ENCODE peak calls at places on chromosomes 16 and 17, in eight cellular contexts. One of them, this sample, is unnamed.

GRCh38 chr17:29124931-29125270 is 55.3 kb downstream of the MYO18A start:
- DNase-seq in progenitor cell of endocrine pancreas: no peak
- DNase-seq in dorsolateral prefrontal cortex: peak
- DNase-seq in AG04449: no peak
- DNase-seq in PC-3: peak
- DNase-seq in fibroblast of villous mesenchyme: no peak
- DNase-seq in PC-9: peak
- DNase-seq in DND-41: no peak
- DNase-seq in this sample: no peak

GRCh38 chr17:48910370-48910769 is 2.2 kb downstream of the UBE2Z start:
- DNase-seq in progenitor cell of endocrine pancreas: no peak
- DNase-seq in dorsolateral prefrontal cortex: no peak
- DNase-seq in AG04449: no peak
- DNase-seq in PC-3: peak
- DNase-seq in fibroblast of villous mesenchyme: no peak
- DNase-seq in PC-9: no peak
- DNase-seq in DND-41: no peak
- DNase-seq in this sample: no peak

GRCh38 chr16:69779724-69780123 is 17.6 kb downstream of the WWP2 start:
- DNase-seq in progenitor cell of endocrine pancreas: no peak
- DNase-seq in dorsolateral prefrontal cortex: no peak
- DNase-seq in AG04449: no peak
- DNase-seq in PC-3: no peak
- DNase-seq in fibroblast of villous mesenchyme: no peak
- DNase-seq in PC-9: no peak
- DNase-seq in DND-41: no peak
- DNase-seq in this sample: no peak

GRCh38 chr17:12282056-12282455 is 261.4 kb downstream of the MAP2K4 start:
- DNase-seq in progenitor cell of endocrine pancreas: no peak
- DNase-seq in dorsolateral prefrontal cortex: no peak
- DNase-seq in AG04449: peak
- DNase-seq in PC-3: peak
- DNase-seq in fibroblast of villous mesenchyme: peak
- DNase-seq in PC-9: no peak
- DNase-seq in DND-41: no peak
- DNase-seq in this sample: no peak

GRCh38 chr17:7844292-7845154 is 10.3 kb upstream of the TMEM88 start:
- DNase-seq in progenitor cell of endocrine pancreas: peak
- DNase-seq in dorsolateral prefrontal cortex: peak
- DNase-seq in AG04449: no peak
- DNase-seq in PC-3: peak
- DNase-seq in fibroblast of villous mesenchyme: peak
- DNase-seq in PC-9: peak
- DNase-seq in DND-41: peak
- DNase-seq in this sample: peak

GRCh38 chr17:61411114-61411943 is 11.7 kb downstream of the TBX2 start:
- DNase-seq in progenitor cell of endocrine pancreas: peak
- DNase-seq in dorsolateral prefrontal cortex: no peak
- DNase-seq in AG04449: no peak
- DNase-seq in PC-3: peak
- DNase-seq in fibroblast of villous mesenchyme: peak
- DNase-seq in PC-9: peak
- DNase-seq in DND-41: no peak
- DNase-seq in this sample: peak

GRCh38 chr16:74652249-74652648 is 14.4 kb downstream of the RFWD3 start:
- DNase-seq in progenitor cell of endocrine pancreas: no peak
- DNase-seq in dorsolateral prefrontal cortex: no peak
- DNase-seq in AG04449: no peak
- DNase-seq in PC-3: no peak
- DNase-seq in fibroblast of villous mesenchyme: no peak
- DNase-seq in PC-9: no peak
- DNase-seq in DND-41: no peak
- DNase-seq in this sample: no peak

GRCh38 chr17:48583708-48584582 is 5.8 kb upstream of the HOXB4 start:
- DNase-seq in progenitor cell of endocrine pancreas: no peak
- DNase-seq in dorsolateral prefrontal cortex: no peak
- DNase-seq in AG04449: no peak
- DNase-seq in PC-3: no peak
- DNase-seq in fibroblast of villous mesenchyme: no peak
- DNase-seq in PC-9: no peak
- DNase-seq in DND-41: no peak
- DNase-seq in this sample: no peak

GRCh38 chr17:29712677-29713076 is 90.0 kb upstream of the CORO6 start:
- DNase-seq in progenitor cell of endocrine pancreas: no peak
- DNase-seq in dorsolateral prefrontal cortex: no peak
- DNase-seq in AG04449: no peak
- DNase-seq in PC-3: no peak
- DNase-seq in fibroblast of villous mesenchyme: no peak
- DNase-seq in PC-9: no peak
- DNase-seq in DND-41: no peak
- DNase-seq in this sample: no peak

GRCh38 chr17:81868674-81869220 is 2.4 kb downstream of the ARHGDIA start:
- DNase-seq in progenitor cell of endocrine pancreas: no peak
- DNase-seq in dorsolateral prefrontal cortex: no peak
- DNase-seq in AG04449: peak
- DNase-seq in PC-3: peak
- DNase-seq in fibroblast of villous mesenchyme: peak
- DNase-seq in PC-9: peak
- DNase-seq in DND-41: no peak
- DNase-seq in this sample: peak

GRCh38 chr17:14086189-14086588 is 16.9 kb downstream of the COX10 start:
- DNase-seq in progenitor cell of endocrine pancreas: no peak
- DNase-seq in dorsolateral prefrontal cortex: no peak
- DNase-seq in AG04449: no peak
- DNase-seq in PC-3: no peak
- DNase-seq in fibroblast of villous mesenchyme: no peak
- DNase-seq in PC-9: no peak
- DNase-seq in DND-41: no peak
- DNase-seq in this sample: no peak

GRCh38 chr16:31430380-31431052 is 2.4 kb upstream of the COX6A2 start:
- DNase-seq in progenitor cell of endocrine pancreas: no peak
- DNase-seq in dorsolateral prefrontal cortex: no peak
- DNase-seq in AG04449: no peak
- DNase-seq in PC-3: no peak
- DNase-seq in fibroblast of villous mesenchyme: no peak
- DNase-seq in PC-9: no peak
- DNase-seq in DND-41: no peak
- DNase-seq in this sample: peak

GRCh38 chr16:87178977-87179376 is 138.2 kb downstream of the C16orf95 start:
- DNase-seq in progenitor cell of endocrine pancreas: no peak
- DNase-seq in dorsolateral prefrontal cortex: no peak
- DNase-seq in AG04449: no peak
- DNase-seq in PC-3: peak
- DNase-seq in fibroblast of villous mesenchyme: peak
- DNase-seq in PC-9: no peak
- DNase-seq in DND-41: no peak
- DNase-seq in this sample: no peak

DNA sequence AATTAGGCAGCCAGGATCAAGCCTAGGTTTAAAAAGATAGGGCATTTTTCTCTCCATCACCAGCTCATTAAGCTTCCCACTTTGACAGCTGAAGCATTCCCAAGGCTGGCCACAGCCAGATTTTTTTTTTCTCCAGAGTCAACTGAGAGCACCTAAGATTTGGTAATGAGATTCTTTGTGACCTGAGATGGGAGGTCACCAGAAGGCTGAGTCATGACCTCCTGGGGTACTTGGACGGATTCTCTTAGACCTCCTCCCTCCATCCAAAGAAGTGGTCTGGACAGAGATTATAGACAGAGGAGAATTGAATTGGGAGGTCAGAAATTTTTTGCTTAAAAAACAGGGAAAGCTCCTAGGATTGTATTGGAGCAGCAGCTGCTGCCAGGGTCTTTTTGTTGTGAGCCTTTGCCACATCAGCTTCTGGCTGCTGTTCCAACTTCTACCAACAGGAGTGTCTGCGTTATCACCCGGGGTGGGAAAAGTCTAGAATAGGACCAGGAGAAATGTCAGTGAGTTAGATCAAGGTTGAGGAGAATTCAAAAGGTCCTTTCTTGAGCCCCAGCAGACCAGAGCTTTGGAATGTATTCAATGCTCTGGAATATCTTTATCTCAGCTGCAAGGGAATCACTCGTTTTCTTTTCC is 221.2 kb upstream of the N4BP1 start:
- DNase-seq in progenitor cell of endocrine pancreas: no peak
- DNase-seq in dorsolateral prefrontal cortex: no peak
- DNase-seq in AG04449: no peak
- DNase-seq in PC-3: peak
- DNase-seq in fibroblast of villous mesenchyme: no peak
- DNase-seq in PC-9: no peak
- DNase-seq in DND-41: no peak
- DNase-seq in this sample: no peak
- TF ChIP-seq CTCF in progenitor cell of endocrine pancreas: peak
- TF ChIP-seq CTCF in dorsolateral prefrontal cortex: peak
- TF ChIP-seq CTCF in AG04449: no peak
- TF ChIP-seq CTCF in PC-3: peak
- TF ChIP-seq CTCF in fibroblast of villous mesenchyme: no peak
- TF ChIP-seq CTCF in PC-9: peak
- TF ChIP-seq CTCF in DND-41: peak
- TF ChIP-seq CTCF in this sample: peak

GRCh38 chr16:49458221-49458620 is 84.6 kb downstream of the C16orf78 start:
- DNase-seq in progenitor cell of endocrine pancreas: no peak
- DNase-seq in dorsolateral prefrontal cortex: no peak
- DNase-seq in AG04449: no peak
- DNase-seq in PC-3: no peak
- DNase-seq in fibroblast of villous mesenchyme: no peak
- DNase-seq in PC-9: no peak
- DNase-seq in DND-41: peak
- DNase-seq in this sample: no peak

GRCh38 chr16:49457196-49457595 is 83.6 kb downstream of the C16orf78 start:
- DNase-seq in progenitor cell of endocrine pancreas: no peak
- DNase-seq in dorsolateral prefrontal cortex: no peak
- DNase-seq in AG04449: no peak
- DNase-seq in PC-3: no peak
- DNase-seq in fibroblast of villous mesenchyme: no peak
- DNase-seq in PC-9: no peak
- DNase-seq in DND-41: peak
- DNase-seq in this sample: no peak

GRCh38 chr16:49455181-49455990 is 81.8 kb downstream of the C16orf78 start:
- DNase-seq in progenitor cell of endocrine pancreas: no peak
- DNase-seq in dorsolateral prefrontal cortex: no peak
- DNase-seq in AG04449: no peak
- DNase-seq in PC-3: no peak
- DNase-seq in fibroblast of villous mesenchyme: no peak
- DNase-seq in PC-9: no peak
- DNase-seq in DND-41: peak
- DNase-seq in this sample: no peak

GRCh38 chr16:49455991-49456745 is 82.6 kb downstream of the C16orf78 start:
- DNase-seq in progenitor cell of endocrine pancreas: no peak
- DNase-seq in dorsolateral prefrontal cortex: no peak
- DNase-seq in AG04449: no peak
- DNase-seq in PC-3: no peak
- DNase-seq in fibroblast of villous mesenchyme: no peak
- DNase-seq in PC-9: no peak
- DNase-seq in DND-41: peak
- DNase-seq in this sample: no peak

DNA sequence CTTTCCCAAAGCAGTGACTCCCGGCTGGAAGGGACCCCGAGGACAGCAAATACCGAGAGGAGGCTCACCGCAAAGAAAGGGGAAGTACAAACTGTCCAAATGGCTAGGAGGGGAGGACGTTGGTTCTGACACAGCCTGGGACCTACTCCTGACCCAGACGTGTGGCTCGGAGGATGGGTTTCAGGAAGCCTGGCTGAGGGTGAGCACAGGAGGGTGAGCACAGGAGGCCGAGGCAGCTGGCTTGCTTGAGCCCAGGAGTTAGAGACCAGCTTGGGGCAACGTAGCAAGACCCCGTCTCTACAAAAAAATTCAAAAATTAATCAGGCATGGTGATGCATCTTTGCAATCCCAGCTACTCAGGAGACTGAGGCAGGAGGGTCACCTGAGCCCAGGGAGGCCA is 83.2 kb downstream of the C16orf78 start:
- DNase-seq in progenitor cell of endocrine pancreas: no peak
- DNase-seq in dorsolateral prefrontal cortex: no peak
- DNase-seq in AG04449: no peak
- DNase-seq in PC-3: no peak
- DNase-seq in fibroblast of villous mesenchyme: no peak
- DNase-seq in PC-9: no peak
- DNase-seq in DND-41: peak
- DNase-seq in this sample: no peak
- TF ChIP-seq CTCF in progenitor cell of endocrine pancreas: no peak
- TF ChIP-seq CTCF in dorsolateral prefrontal cortex: no peak
- TF ChIP-seq CTCF in AG04449: no peak
- TF ChIP-seq CTCF in PC-3: no peak
- TF ChIP-seq CTCF in fibroblast of villous mesenchyme: no peak
- TF ChIP-seq CTCF in PC-9: no peak
- TF ChIP-seq CTCF in DND-41: no peak
- TF ChIP-seq CTCF in this sample: no peak

DNA sequence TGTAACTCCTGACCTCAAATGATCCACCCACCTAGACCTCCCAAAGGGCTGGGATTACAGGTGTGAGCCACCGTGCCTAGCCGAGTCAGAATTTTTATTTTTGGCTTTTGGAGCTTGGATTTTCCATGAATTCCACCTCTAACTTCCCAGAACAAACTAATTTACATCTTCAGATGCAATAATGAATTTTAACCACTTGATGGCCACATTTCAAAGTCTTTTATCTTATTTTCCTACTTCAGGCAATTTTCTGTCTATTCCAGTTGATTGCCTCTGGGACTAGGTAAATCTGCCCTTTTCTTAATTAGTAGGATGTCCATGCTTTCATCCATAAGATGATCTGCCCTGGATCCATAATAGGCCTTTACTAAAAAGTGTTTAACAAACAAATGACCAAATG is 156.4 kb upstream of the ANKFN1 start:
- DNase-seq in progenitor cell of endocrine pancreas: no peak
- DNase-seq in dorsolateral prefrontal cortex: no peak
- DNase-seq in AG04449: no peak
- DNase-seq in PC-3: no peak
- DNase-seq in fibroblast of villous mesenchyme: no peak
- DNase-seq in PC-9: no peak
- DNase-seq in DND-41: no peak
- DNase-seq in this sample: no peak
- TF ChIP-seq CTCF in progenitor cell of endocrine pancreas: peak
- TF ChIP-seq CTCF in dorsolateral prefrontal cortex: no peak
- TF ChIP-seq CTCF in AG04449: no peak
- TF ChIP-seq CTCF in PC-3: peak
- TF ChIP-seq CTCF in fibroblast of villous mesenchyme: no peak
- TF ChIP-seq CTCF in PC-9: peak
- TF ChIP-seq CTCF in DND-41: peak
- TF ChIP-seq CTCF in this sample: no peak

DNA sequence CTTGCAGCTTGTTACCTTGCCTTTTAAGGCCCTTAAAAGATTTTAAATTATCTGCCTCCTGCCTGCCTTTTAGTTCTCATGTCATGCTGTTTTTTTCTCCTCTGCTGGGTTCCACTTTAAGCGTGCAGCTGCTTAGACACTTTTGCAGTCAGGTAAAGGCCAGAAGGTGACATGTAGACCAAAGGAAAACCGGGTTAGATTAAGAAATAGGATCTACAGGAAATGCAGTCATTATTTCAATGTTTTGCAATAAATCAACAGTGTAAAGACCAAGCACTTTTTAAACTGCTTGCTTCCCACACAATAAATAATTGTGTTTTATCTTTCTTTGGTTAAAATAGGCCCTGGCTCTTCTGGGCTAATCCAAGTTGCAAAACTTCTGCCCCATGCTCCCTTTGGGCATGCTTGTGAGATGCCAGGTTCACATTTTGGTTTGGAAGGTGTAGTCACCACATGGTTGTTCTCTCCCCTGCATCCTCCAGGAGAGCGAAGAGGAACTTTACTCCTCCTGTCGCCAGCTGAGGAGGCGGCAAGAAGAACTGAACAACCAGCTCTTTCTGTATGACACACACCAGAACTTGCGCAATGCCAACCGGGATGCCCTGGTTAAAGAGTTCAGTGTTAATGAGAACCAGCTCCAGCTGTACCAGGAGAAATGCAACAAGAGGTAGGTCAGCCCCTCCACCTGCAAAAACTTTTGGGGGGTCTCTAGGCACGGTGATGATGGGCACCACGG is 54.9 kb downstream of the SDR42E1 start:
- DNase-seq in progenitor cell of endocrine pancreas: no peak
- DNase-seq in dorsolateral prefrontal cortex: no peak
- DNase-seq in AG04449: no peak
- DNase-seq in PC-3: no peak
- DNase-seq in fibroblast of villous mesenchyme: peak
- DNase-seq in PC-9: no peak
- DNase-seq in DND-41: no peak
- DNase-seq in this sample: no peak
- TF ChIP-seq CTCF in progenitor cell of endocrine pancreas: no peak
- TF ChIP-seq CTCF in dorsolateral prefrontal cortex: no peak
- TF ChIP-seq CTCF in AG04449: no peak
- TF ChIP-seq CTCF in PC-3: no peak
- TF ChIP-seq CTCF in fibroblast of villous mesenchyme: no peak
- TF ChIP-seq CTCF in PC-9: no peak
- TF ChIP-seq CTCF in DND-41: no peak
- TF ChIP-seq CTCF in this sample: no peak

This sample was measured in activated CD8-positive, alpha-beta T cell treated with anti-CD3 and anti-CD28 coated beads for 36 hours.